ENCODE peak calls at places on chromosomes 6 and 20, in five cellular contexts. M, R, C, I and Z are unnamed samples.
A peak's percentile ranks its signal among the peaks of the same experiment; 100 is the strongest.

GRCh38 chr20:35306931-35307517 is 14.8 kb upstream of the FAM83C start:
- DNase-seq in M (peak; percentile 22), R (peak; percentile 82), I (peak; percentile 63), C (peak; percentile 87), Z (no peak)

GRCh38 chr6:108872001-108872974 is 24.1 kb downstream of the ARMC2 start:
- DNase-seq in C (no peak), I (no peak), M (peak; percentile 9), R (peak; percentile 35), Z (peak; percentile 15)

GRCh38 chr6:82767037-82767436 is 298.6 kb downstream of the UBE3D start:
- DNase-seq in C (no peak), R (no peak), M (no peak), I (no peak), Z (no peak)

GRCh38 chr20:64063389-64064144 is 569 bp downstream of the TCEA2 start:
- DNase-seq in R (peak; percentile 35), M (no peak), C (no peak), I (no peak), Z (no peak)

GRCh38 chr20:23923891-23924435 is 44.4 kb upstream of the CST5 start:
- DNase-seq in R (no peak), M (no peak), I (no peak), C (no peak), Z (no peak)

GRCh38 chr6:75204222-75204958 is 1.5 kb downstream of the COL12A1 start:
- DNase-seq in C (peak; percentile 97), M (no peak), R (peak; percentile 94), I (peak; percentile 67), Z (no peak)

GRCh38 chr6:159311618-159312017 is 142.4 kb downstream of the FNDC1 start:
- DNase-seq in M (no peak), C (no peak), R (peak; percentile 37), I (no peak), Z (no peak)

GRCh38 chr20:62977613-62978558 is 25.4 kb downstream of the SLC17A9 start:
- DNase-seq in I (no peak), R (no peak), M (peak; percentile 87), C (no peak), Z (peak; percentile 64)

GRCh38 chr20:50172347-50173013 is 18.1 kb upstream of the CEBPB start:
- DNase-seq in R (peak; percentile 79), M (no peak), C (peak; percentile 80), I (peak; percentile 99), Z (no peak)

GRCh38 chr20:38270869-38271608 is 10.5 kb upstream of the KIAA1755 start:
- DNase-seq in M (no peak), I (peak; percentile 98), R (peak; percentile 98), C (peak; percentile 99), Z (no peak)

GRCh38 chr6:36692861-36693702 is 4.5 kb upstream of the RAB44 start:
- DNase-seq in R (peak; percentile 10), C (no peak), I (no peak), M (no peak), Z (no peak)

GRCh38 chr6:42391441-42391840 is 60.3 kb downstream of the TRERF1 start:
- DNase-seq in C (no peak), I (no peak), M (no peak), R (no peak), Z (no peak)

GRCh38 chr20:33079267-33079666 is at the start of gene BPIFB4:
- DNase-seq in R (no peak), C (peak; percentile 2), M (no peak), I (no peak), Z (no peak)

GRCh38 chr20:60583741-60584140 is 625.5 kb downstream of the CDH26 start:
- DNase-seq in I (no peak), M (no peak), R (no peak), C (peak; percentile 2), Z (no peak)